ENCODE peak calls at places on chromosome 15, in eight cellular contexts. One of them, this sample, is unnamed. For H3K4me1 and H3K9me3, the result is how much of the 10 kb centered on the place peaks cover.

GRCh38 chr15:69904296-69904560 is 193.5 kb downstream of the TLE3 start:
- DNase-seq in esophagus muscularis mucosa: no peak
- DNase-seq in astrocyte: no peak
- DNase-seq in A549: no peak
- DNase-seq in neuronal stem cell: no peak
- DNase-seq in cardiac muscle cell: no peak
- DNase-seq in GM23248: no peak
- DNase-seq in thoracic aorta: no peak
- DNase-seq in this sample: no peak

GRCh38 chr15:73777741-73778140 is 24.6 kb upstream of the INSYN1 start:
- DNase-seq in esophagus muscularis mucosa: no peak
- DNase-seq in astrocyte: no peak
- DNase-seq in A549: no peak
- DNase-seq in neuronal stem cell: no peak
- DNase-seq in cardiac muscle cell: no peak
- DNase-seq in GM23248: no peak
- DNase-seq in thoracic aorta: no peak
- DNase-seq in this sample: no peak

GRCh38 chr15:100718075-100718980 is 115.9 kb downstream of the ASB7 start:
- DNase-seq in esophagus muscularis mucosa: peak
- DNase-seq in astrocyte: no peak
- DNase-seq in A549: no peak
- DNase-seq in neuronal stem cell: no peak
- DNase-seq in cardiac muscle cell: no peak
- DNase-seq in GM23248: no peak
- DNase-seq in thoracic aorta: no peak
- DNase-seq in this sample: no peak

GRCh38 chr15:62889734-62890505 is 152.6 kb upstream of the TPM1 start:
- DNase-seq in esophagus muscularis mucosa: no peak
- DNase-seq in astrocyte: peak
- DNase-seq in A549: peak
- DNase-seq in neuronal stem cell: no peak
- DNase-seq in cardiac muscle cell: peak
- DNase-seq in GM23248: peak
- DNase-seq in thoracic aorta: no peak
- DNase-seq in this sample: no peak

GRCh38 chr15:42921049-42921731 is 612 bp upstream of the TTBK2 start:
- DNase-seq in esophagus muscularis mucosa: peak
- DNase-seq in astrocyte: peak
- DNase-seq in A549: no peak
- DNase-seq in neuronal stem cell: peak
- DNase-seq in cardiac muscle cell: peak
- DNase-seq in GM23248: peak
- DNase-seq in thoracic aorta: no peak
- DNase-seq in this sample: peak

GRCh38 chr15:63052961-63053698 is 10.6 kb downstream of the TPM1 start:
- DNase-seq in esophagus muscularis mucosa: no peak
- DNase-seq in astrocyte: no peak
- DNase-seq in A549: peak
- DNase-seq in neuronal stem cell: no peak
- DNase-seq in cardiac muscle cell: peak
- DNase-seq in GM23248: peak
- DNase-seq in thoracic aorta: peak
- DNase-seq in this sample: peak

GRCh38 chr15:75192307-75192706 is 9.4 kb upstream of the C15orf39 start:
- DNase-seq in esophagus muscularis mucosa: no peak
- DNase-seq in astrocyte: no peak
- DNase-seq in A549: no peak
- DNase-seq in neuronal stem cell: no peak
- DNase-seq in cardiac muscle cell: no peak
- DNase-seq in GM23248: no peak
- DNase-seq in thoracic aorta: no peak
- DNase-seq in this sample: no peak

GRCh38 chr15:39282663-39283208 is 298.1 kb upstream of the THBS1 start:
- DNase-seq in esophagus muscularis mucosa: no peak
- DNase-seq in astrocyte: no peak
- DNase-seq in A549: no peak
- DNase-seq in neuronal stem cell: no peak
- DNase-seq in cardiac muscle cell: no peak
- DNase-seq in GM23248: peak
- DNase-seq in thoracic aorta: no peak
- DNase-seq in this sample: no peak

GRCh38 chr15:80580107-80580506 is 115.0 kb upstream of the ABHD17C start:
- DNase-seq in esophagus muscularis mucosa: no peak
- DNase-seq in astrocyte: peak
- DNase-seq in A549: peak
- DNase-seq in neuronal stem cell: no peak
- DNase-seq in cardiac muscle cell: peak
- DNase-seq in GM23248: peak
- DNase-seq in thoracic aorta: no peak
- DNase-seq in this sample: no peak

GRCh38 chr15:84817461-84818081 is 415 bp downstream of the ALPK3 start:
- DNase-seq in esophagus muscularis mucosa: no peak
- DNase-seq in astrocyte: no peak
- DNase-seq in A549: no peak
- DNase-seq in neuronal stem cell: peak
- DNase-seq in cardiac muscle cell: peak
- DNase-seq in GM23248: no peak
- DNase-seq in thoracic aorta: no peak
- DNase-seq in this sample: no peak

GRCh38 chr15:82178061-82178460 is 84.5 kb downstream of the EFL1 start:
- DNase-seq in esophagus muscularis mucosa: no peak
- DNase-seq in astrocyte: peak
- DNase-seq in A549: peak
- DNase-seq in neuronal stem cell: no peak
- DNase-seq in cardiac muscle cell: peak
- DNase-seq in GM23248: peak
- DNase-seq in thoracic aorta: no peak
- DNase-seq in this sample: no peak

GRCh38 chr15:98282656-98283332 is 322.3 kb downstream of the ARRDC4 start:
- DNase-seq in esophagus muscularis mucosa: no peak
- DNase-seq in astrocyte: no peak
- DNase-seq in A549: no peak
- DNase-seq in neuronal stem cell: no peak
- DNase-seq in cardiac muscle cell: no peak
- DNase-seq in GM23248: no peak
- DNase-seq in thoracic aorta: no peak
- DNase-seq in this sample: no peak

GRCh38 chr15:37921527-37922385 is 12.7 kb upstream of the TMCO5A start:
- DNase-seq in esophagus muscularis mucosa: no peak
- DNase-seq in astrocyte: no peak
- DNase-seq in A549: no peak
- DNase-seq in neuronal stem cell: no peak
- DNase-seq in cardiac muscle cell: no peak
- DNase-seq in GM23248: no peak
- DNase-seq in thoracic aorta: no peak
- DNase-seq in this sample: no peak

GRCh38 chr15:78810377-78811123 is 714 bp downstream of the ADAMTS7 start:
- DNase-seq in esophagus muscularis mucosa: no peak
- DNase-seq in astrocyte: peak
- DNase-seq in A549: peak
- DNase-seq in neuronal stem cell: peak
- DNase-seq in cardiac muscle cell: peak
- DNase-seq in GM23248: peak
- DNase-seq in thoracic aorta: no peak
- DNase-seq in this sample: peak

GRCh38 chr15:33091983-33092688 is 102.4 kb downstream of the FMN1 start:
- DNase-seq in esophagus muscularis mucosa: no peak
- DNase-seq in astrocyte: no peak
- DNase-seq in A549: no peak
- DNase-seq in neuronal stem cell: no peak
- DNase-seq in cardiac muscle cell: no peak
- DNase-seq in GM23248: no peak
- DNase-seq in thoracic aorta: no peak
- DNase-seq in this sample: no peak

GRCh38 chr15:45521596-45522167 is 873 bp downstream of the SLC30A4 start:
- DNase-seq in esophagus muscularis mucosa: no peak
- DNase-seq in astrocyte: peak
- DNase-seq in A549: peak
- DNase-seq in neuronal stem cell: peak
- DNase-seq in cardiac muscle cell: no peak
- DNase-seq in GM23248: peak
- DNase-seq in thoracic aorta: no peak
- DNase-seq in this sample: no peak

GRCh38 chr15:86608461-86608860 is 528.8 kb downstream of the AGBL1 start:
- DNase-seq in esophagus muscularis mucosa: no peak
- DNase-seq in astrocyte: peak
- DNase-seq in A549: no peak
- DNase-seq in neuronal stem cell: no peak
- DNase-seq in cardiac muscle cell: no peak
- DNase-seq in GM23248: no peak
- DNase-seq in thoracic aorta: no peak
- DNase-seq in this sample: no peak

GRCh38 chr15:70494861-70495571 is 268.3 kb downstream of the UACA start:
- DNase-seq in esophagus muscularis mucosa: no peak
- DNase-seq in astrocyte: peak
- DNase-seq in A549: peak
- DNase-seq in neuronal stem cell: no peak
- DNase-seq in cardiac muscle cell: peak
- DNase-seq in GM23248: peak
- DNase-seq in thoracic aorta: no peak
- DNase-seq in this sample: no peak

DNA sequence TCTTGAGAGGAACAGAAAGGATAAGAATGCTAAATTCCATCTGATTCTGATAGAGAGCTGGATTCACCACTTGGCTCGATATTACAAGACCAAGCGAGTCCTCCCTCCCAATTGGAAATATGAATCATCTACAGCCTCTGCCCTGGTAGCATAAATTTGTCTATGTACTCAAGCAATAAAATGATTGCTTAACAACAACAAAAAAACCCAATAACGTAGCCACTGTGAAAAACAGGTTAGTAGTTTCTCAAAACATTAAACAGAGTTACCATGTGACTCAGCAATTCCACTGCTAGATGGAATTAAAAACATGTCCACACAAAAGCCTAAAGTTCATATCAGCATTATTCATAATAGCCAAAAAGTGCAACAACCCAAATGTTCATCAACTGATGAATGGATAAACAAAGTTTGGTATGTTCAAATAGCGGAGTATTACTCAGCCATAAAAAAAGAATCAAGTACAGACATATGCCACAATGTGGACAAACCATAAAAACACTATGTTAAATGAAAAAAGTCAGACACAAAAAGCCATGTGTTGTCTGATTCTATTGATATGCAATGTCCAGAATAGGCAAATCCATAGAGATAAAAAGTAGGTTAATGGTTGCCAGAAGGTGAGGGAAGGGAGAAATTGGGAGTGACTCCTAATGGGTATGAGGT is 16.8 kb downstream of the BCL2L10 start:
- DNase-seq in esophagus muscularis mucosa: no peak
- DNase-seq in astrocyte: peak
- DNase-seq in A549: peak
- DNase-seq in neuronal stem cell: no peak
- DNase-seq in cardiac muscle cell: peak
- DNase-seq in GM23248: peak
- DNase-seq in thoracic aorta: no peak
- DNase-seq in this sample: no peak
- H3K4me1 ChIP-seq in esophagus muscularis mucosa: under half
- H3K4me1 ChIP-seq in astrocyte: under half
- H3K4me1 ChIP-seq in A549: under half
- H3K4me1 ChIP-seq in neuronal stem cell: under half
- H3K4me1 ChIP-seq in cardiac muscle cell: under half
- H3K4me1 ChIP-seq in GM23248: under half
- H3K4me1 ChIP-seq in thoracic aorta: under half
- H3K4me1 ChIP-seq in this sample: under half

DNA sequence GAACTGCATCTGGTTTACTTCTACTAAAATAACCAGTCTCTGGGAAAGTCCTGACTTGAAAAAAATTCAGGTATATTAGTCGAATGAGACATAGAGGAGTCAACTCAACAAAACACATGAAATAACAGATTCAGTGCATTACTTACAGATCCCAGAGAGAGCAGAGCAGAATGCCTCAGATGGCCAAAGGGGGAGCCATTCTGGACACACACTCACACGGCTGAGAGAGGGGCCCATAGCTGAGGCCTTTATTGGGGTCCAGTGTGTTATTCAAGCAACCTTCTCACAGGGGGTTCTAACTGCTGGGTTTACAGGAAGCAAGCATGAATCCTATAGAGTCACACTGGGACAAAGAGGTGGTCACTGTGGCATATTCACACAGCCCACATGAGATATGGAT is 135.1 kb upstream of the SNRPN start:
- DNase-seq in esophagus muscularis mucosa: no peak
- DNase-seq in astrocyte: no peak
- DNase-seq in A549: no peak
- DNase-seq in neuronal stem cell: no peak
- DNase-seq in cardiac muscle cell: no peak
- DNase-seq in GM23248: no peak
- DNase-seq in thoracic aorta: no peak
- DNase-seq in this sample: no peak
- H3K9me3 ChIP-seq in esophagus muscularis mucosa: under half
- H3K9me3 ChIP-seq in astrocyte: under half
- H3K9me3 ChIP-seq in A549: under half
- H3K9me3 ChIP-seq in neuronal stem cell: under half
- H3K9me3 ChIP-seq in cardiac muscle cell: under half
- H3K9me3 ChIP-seq in GM23248: under half
- H3K9me3 ChIP-seq in thoracic aorta: under half
- H3K9me3 ChIP-seq in this sample: under half

GRCh38 chr15:68846851-68847439 is 26.2 kb upstream of the ANP32A start:
- DNase-seq in esophagus muscularis mucosa: no peak
- DNase-seq in astrocyte: no peak
- DNase-seq in A549: no peak
- DNase-seq in neuronal stem cell: no peak
- DNase-seq in cardiac muscle cell: no peak
- DNase-seq in GM23248: no peak
- DNase-seq in thoracic aorta: no peak
- DNase-seq in this sample: no peak
- H3K4me1 ChIP-seq in esophagus muscularis mucosa: under half
- H3K4me1 ChIP-seq in astrocyte: under half
- H3K4me1 ChIP-seq in A549: under half
- H3K4me1 ChIP-seq in neuronal stem cell: under half
- H3K4me1 ChIP-seq in cardiac muscle cell: under half
- H3K4me1 ChIP-seq in GM23248: under half
- H3K4me1 ChIP-seq in thoracic aorta: under half
- H3K4me1 ChIP-seq in this sample: under half

GRCh38 chr15:68096099-68096498 is 42.0 kb downstream of the PIAS1 start:
- DNase-seq in esophagus muscularis mucosa: no peak
- DNase-seq in astrocyte: no peak
- DNase-seq in A549: no peak
- DNase-seq in neuronal stem cell: no peak
- DNase-seq in cardiac muscle cell: no peak
- DNase-seq in GM23248: no peak
- DNase-seq in thoracic aorta: no peak
- DNase-seq in this sample: no peak
- H3K9me3 ChIP-seq in esophagus muscularis mucosa: under half
- H3K9me3 ChIP-seq in astrocyte: under half
- H3K9me3 ChIP-seq in A549: under half
- H3K9me3 ChIP-seq in neuronal stem cell: under half
- H3K9me3 ChIP-seq in cardiac muscle cell: under half
- H3K9me3 ChIP-seq in GM23248: under half
- H3K9me3 ChIP-seq in thoracic aorta: under half
- H3K9me3 ChIP-seq in this sample: under half

This sample was measured in heart left ventricle.